ENCODE peak calls at places on chromosomes 2 and 18, in five cellular contexts. D is ovary, I is tibial nerve, E is kidney, N is pancreas. T is an unnamed sample.

GRCh38 chr18:39341106-39341505 is 1775.5 kb upstream of the CELF4 start:
- DNase-seq in D (no peak), I (no peak), E (no peak), N (no peak), T (no peak)

GRCh38 chr2:160474319-160474645 is 19.3 kb downstream of the RBMS1 start:
- DNase-seq in D (no peak), I (no peak), E (no peak), N (no peak), T (no peak)

GRCh38 chr2:133956434-133956935 is 297.4 kb upstream of the MGAT5 start:
- DNase-seq in D (no peak), I (no peak), E (no peak), N (no peak), T (no peak)

GRCh38 chr2:100588071-100588786 is 25.4 kb downstream of the PDCL3 start:
- DNase-seq in D (no peak), I (no peak), E (no peak), N (no peak), T (peak)

GRCh38 chr2:211144974-211145373 is 588.6 kb downstream of the CPS1 start:
- DNase-seq in D (no peak), I (no peak), E (no peak), N (no peak), T (no peak)

GRCh38 chr2:119040730-119041129 is 98.7 kb downstream of the MARCO start:
- DNase-seq in D (no peak), I (no peak), E (no peak), N (no peak), T (no peak)

GRCh38 chr2:60641866-60642788 is 88.7 kb upstream of the BCL11A start:
- DNase-seq in D (no peak), I (no peak), E (no peak), N (peak), T (no peak)

GRCh38 chr2:113117594-113118262 is 9.7 kb upstream of the IL1RN start:
- DNase-seq in D (no peak), I (no peak), E (peak), N (peak), T (peak)

GRCh38 chr2:1814061-1814460 is 69.7 kb upstream of the PXDN start:
- DNase-seq in D (no peak), I (no peak), E (peak), N (no peak), T (no peak)

GRCh38 chr2:239020541-239021041 is 172.7 kb downstream of the TWIST2 start:
- DNase-seq in D (peak), I (no peak), E (peak), N (no peak), T (no peak)

GRCh38 chr2:239087041-239087710 is 239.3 kb downstream of the TWIST2 start:
- DNase-seq in D (no peak), I (no peak), E (no peak), N (no peak), T (no peak)

GRCh38 chr2:219475697-219476604 is 22.7 kb upstream of the GMPPA start:
- DNase-seq in D (peak), I (peak), E (peak), N (peak), T (no peak)

GRCh38 chr2:197838036-197838435 is 33.6 kb downstream of the PLCL1 start:
- DNase-seq in D (no peak), I (no peak), E (no peak), N (no peak), T (no peak)

GRCh38 chr18:10926565-10927194 is 222.7 kb downstream of the PIEZO2 start:
- DNase-seq in D (peak), I (no peak), E (no peak), N (no peak), T (no peak)

GRCh38 chr18:22311301-22311700 is 106.4 kb downstream of the CTAGE1 start:
- DNase-seq in D (no peak), I (no peak), E (no peak), N (no peak), T (no peak)

GRCh38 chr18:60446821-60447220 is 74.2 kb upstream of the MC4R start:
- DNase-seq in D (no peak), I (no peak), E (no peak), N (no peak), T (no peak)

GRCh38 chr2:235515821-235516220 is 22.0 kb downstream of the AGAP1 start:
- DNase-seq in D (no peak), I (no peak), E (no peak), N (no peak), T (no peak)

GRCh38 chr2:148927010-148927409 is 52.0 kb downstream of the KIF5C start:
- DNase-seq in D (no peak), I (no peak), E (no peak), N (no peak), T (no peak)

GRCh38 chr2:31070339-31070738 is 67.9 kb downstream of the GALNT14 start:
- DNase-seq in D (no peak), I (no peak), E (peak), N (no peak), T (no peak)

GRCh38 chr2:152284398-152284797 is 50.6 kb upstream of the FMNL2 start:
- DNase-seq in D (no peak), I (no peak), E (no peak), N (no peak), T (no peak)

GRCh38 chr2:62396880-62397279 is 109.1 kb downstream of the TMEM17 start:
- DNase-seq in D (no peak), I (no peak), E (no peak), N (no peak), T (no peak)

GRCh38 chr18:32607816-32608215 is 137.1 kb upstream of the GAREM1 start:
- DNase-seq in D (no peak), I (no peak), E (no peak), N (no peak), T (no peak)

GRCh38 chr2:54054271-54054670 is 61.1 kb upstream of the ACYP2 start:
- DNase-seq in D (no peak), I (no peak), E (no peak), N (no peak), T (no peak)

GRCh38 chr2:54050445-54050844 is 65.0 kb upstream of the ACYP2 start:
- DNase-seq in D (no peak), I (no peak), E (no peak), N (no peak), T (no peak)

GRCh38 chr2:54052825-54053718 is 62.3 kb upstream of the ACYP2 start:
- DNase-seq in D (no peak), I (no peak), E (no peak), N (no peak), T (no peak)

GRCh38 chr2:54054774-54055173 is 60.6 kb upstream of the ACYP2 start:
- DNase-seq in D (no peak), I (no peak), E (no peak), N (no peak), T (no peak)

DNA sequence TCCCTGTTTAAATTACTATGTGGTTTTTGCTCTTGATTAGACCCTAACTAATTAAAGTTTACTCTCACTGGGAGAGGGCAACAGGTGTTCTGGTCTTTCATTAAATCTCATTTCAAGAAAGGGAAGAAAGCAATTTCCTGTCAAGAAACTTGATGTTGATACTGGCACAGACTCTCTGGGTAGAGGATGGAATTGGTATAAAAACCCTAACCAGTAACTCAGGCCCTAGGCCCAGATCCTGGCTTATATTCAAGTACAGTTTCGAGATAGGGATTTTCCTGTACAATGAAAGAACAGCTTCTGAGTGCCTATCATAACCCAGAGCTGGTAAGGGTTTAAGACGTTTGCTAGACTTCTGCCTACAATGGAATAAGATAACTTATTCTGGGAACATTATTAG is 61.6 kb upstream of the ACYP2 start:
- DNase-seq in D (no peak), I (no peak), E (no peak), N (no peak), T (no peak)
- H3K27ac ChIP-seq in D (no peak), I (no peak), E (no peak), N (peak), T (no peak)

DNA sequence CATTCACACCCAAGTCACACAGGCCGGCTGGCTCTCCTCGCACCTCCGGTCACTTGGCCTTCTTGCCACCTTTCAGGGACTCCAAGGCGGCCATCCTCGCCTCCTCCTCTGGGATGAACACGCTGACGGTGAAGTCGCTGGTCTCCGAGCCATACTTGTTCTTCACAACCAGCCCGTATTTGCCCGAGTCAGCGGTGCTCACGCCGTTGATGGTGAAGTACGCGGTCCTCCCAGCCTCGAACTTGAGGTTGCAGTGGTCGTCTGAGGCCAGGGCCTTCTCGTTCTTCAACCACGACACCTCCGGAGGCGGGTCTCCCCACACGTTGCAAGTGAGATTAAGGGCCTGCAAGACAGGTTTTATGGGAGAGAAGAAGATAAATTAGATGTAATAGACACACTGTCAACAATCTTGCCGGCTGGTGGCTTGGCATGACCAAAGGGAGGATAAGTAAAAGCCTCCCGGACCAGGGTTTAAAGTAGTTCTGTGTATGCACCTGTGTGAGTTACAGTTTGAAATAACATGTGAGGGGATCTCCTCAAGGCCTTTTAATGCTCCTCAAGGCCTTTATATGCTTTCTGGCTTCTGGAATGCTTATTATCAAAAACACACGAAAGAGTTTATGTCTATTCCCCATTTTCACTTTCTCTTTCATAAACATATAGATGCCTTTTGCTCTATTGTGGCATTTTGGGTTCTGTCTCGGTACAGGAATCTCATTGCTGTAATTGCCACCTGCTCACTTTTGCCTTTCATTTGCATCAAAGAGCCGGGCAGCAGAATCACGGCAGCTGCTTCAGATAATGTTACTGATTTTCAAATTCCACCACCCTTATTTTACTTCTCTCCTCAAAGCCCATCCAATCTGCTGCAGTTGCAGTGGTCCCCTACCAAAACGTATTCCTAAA is 54.5 kb upstream of the LPIN2 start:
- DNase-seq in D (no peak), I (no peak), E (peak), N (no peak), T (no peak)
- H3K27ac ChIP-seq in D (no peak), I (no peak), E (no peak), N (no peak), T (no peak)

GRCh38 chr18:77105680-77106079 is 26.9 kb downstream of the MBP start:
- DNase-seq in D (no peak), I (no peak), E (peak), N (no peak), T (no peak)

GRCh38 chr18:77108001-77108692 is 24.4 kb downstream of the MBP start:
- DNase-seq in D (no peak), I (no peak), E (peak), N (peak), T (no peak)

GRCh38 chr18:77105021-77105420 is 27.6 kb downstream of the MBP start:
- DNase-seq in D (no peak), I (no peak), E (peak), N (no peak), T (no peak)

GRCh38 chr18:77107218-77107815 is 25.3 kb downstream of the MBP start:
- DNase-seq in D (no peak), I (no peak), E (peak), N (peak), T (no peak)

GRCh38 chr18:77106331-77106730 is 26.3 kb downstream of the MBP start:
- DNase-seq in D (no peak), I (no peak), E (peak), N (peak), T (no peak)
- H3K27ac ChIP-seq in D (no peak), I (no peak), E (no peak), N (no peak), T (no peak)

GRCh38 chr18:45935591-45936335 is 31.4 kb downstream of the EPG5 start:
- DNase-seq in D (no peak), I (no peak), E (no peak), N (no peak), T (no peak)
- H3K27ac ChIP-seq in D (no peak), I (no peak), E (no peak), N (no peak), T (no peak)

GRCh38 chr18:7879717-7880116 is 312.6 kb downstream of the PTPRM start:
- DNase-seq in D (no peak), I (no peak), E (no peak), N (no peak), T (peak)

GRCh38 chr18:7878265-7879173 is 311.4 kb downstream of the PTPRM start:
- DNase-seq in D (no peak), I (no peak), E (no peak), N (no peak), T (peak)

GRCh38 chr18:7873316-7873715 is 306.2 kb downstream of the PTPRM start:
- DNase-seq in D (no peak), I (no peak), E (no peak), N (no peak), T (no peak)

GRCh38 chr18:7877609-7878008 is 310.5 kb downstream of the PTPRM start:
- DNase-seq in D (no peak), I (no peak), E (no peak), N (no peak), T (no peak)

DNA sequence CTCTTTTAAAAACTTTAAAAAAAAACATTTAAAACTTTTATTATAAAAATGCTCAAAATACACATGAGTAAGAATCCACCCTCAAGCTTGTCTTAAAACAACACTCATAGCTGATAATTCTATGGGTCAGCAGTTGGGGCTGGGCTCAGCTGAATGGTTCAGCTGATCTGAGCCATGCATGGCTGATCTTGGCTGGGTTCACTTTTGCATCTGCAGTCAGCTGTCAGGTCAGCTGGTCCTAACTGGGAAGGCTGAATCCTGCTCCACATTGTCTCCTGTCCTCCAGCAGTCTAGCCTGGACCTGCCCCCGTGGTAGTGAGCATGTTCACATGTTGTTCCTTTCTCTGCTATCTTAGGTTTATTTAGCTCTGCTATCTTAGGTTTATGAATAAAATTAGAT is 309.2 kb downstream of the PTPRM start:
- DNase-seq in D (no peak), I (no peak), E (no peak), N (no peak), T (no peak)
- H3K27ac ChIP-seq in D (no peak), I (no peak), E (no peak), N (no peak), T (no peak)

GRCh38 chr2:105925390-105925789 is 180.7 kb downstream of the NCK2 start:
- DNase-seq in D (no peak), I (no peak), E (no peak), N (no peak), T (no peak)
- H3K27ac ChIP-seq in D (no peak), I (no peak), E (no peak), N (no peak), T (no peak)

DNA sequence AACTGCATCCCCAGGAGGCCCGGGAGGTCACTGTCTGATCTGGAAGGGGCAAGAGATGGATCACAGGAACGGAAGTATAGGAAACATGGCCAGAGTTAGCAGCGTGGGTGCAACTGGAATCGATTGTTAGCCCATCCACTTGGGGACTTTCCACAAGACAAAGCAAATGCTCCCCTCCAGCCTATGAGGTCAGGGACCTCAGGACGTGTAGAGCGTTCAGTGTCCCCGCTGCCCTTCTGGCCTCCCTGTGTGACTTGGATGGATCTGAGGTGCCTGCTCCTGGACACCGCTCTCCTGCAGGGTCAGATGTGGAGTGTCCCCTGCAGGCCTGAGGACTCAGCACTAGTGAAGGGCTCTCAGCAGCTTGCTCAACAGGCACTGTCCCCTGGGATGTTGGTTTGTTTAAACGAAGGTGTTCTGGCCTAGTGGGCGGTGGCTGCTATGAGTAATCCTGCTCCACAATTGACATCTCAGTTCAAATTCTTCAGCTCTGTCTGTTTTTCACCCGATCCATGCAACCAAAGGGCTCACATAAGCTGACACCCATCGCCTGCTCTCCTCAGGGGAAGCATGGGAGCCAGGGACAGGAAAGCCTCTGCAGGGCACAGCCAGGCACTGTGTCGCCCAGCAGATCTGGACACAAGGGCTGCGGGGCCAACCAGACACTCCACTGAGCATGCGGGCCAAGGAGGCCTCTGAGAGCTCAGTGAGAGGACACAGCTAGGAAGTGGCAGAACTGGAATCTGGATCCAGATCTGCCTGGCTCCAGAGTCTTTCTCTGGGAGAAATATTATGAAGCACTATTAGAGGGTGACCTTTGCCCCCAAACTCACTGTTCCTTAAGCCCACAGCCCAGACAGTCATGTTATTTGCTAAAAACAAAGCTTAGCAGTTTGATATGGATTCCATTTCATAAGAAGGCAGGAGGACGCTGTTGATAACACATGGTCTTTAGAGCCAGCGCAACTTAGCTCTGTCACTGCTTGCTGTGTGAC is 78.5 kb downstream of the RHOB start:
- DNase-seq in D (no peak), I (peak), E (no peak), N (no peak), T (no peak)
- H3K27ac ChIP-seq in D (no peak), I (no peak), E (peak), N (no peak), T (no peak)

DNA sequence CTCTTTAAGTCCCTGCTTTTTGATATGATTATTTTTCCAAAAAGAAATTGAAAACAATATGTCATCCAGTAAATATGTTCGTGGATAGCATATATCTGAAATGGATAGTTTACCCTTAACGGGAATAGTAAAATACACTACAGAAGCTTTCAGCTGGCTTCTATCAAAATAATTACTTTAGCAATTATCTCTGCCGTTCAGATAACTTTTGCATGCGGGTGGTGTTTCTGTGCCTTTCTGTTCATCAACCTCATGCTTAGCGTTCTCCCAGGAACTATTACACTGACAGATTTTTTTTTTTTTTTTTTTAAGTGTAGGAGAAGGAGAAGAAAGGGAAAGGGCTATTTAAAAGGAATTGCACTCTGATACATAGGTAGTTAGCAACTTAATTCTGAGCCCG is 53.6 kb downstream of the TSHZ1 start:
- DNase-seq in D (no peak), I (no peak), E (no peak), N (no peak), T (no peak)
- H3K27ac ChIP-seq in D (no peak), I (no peak), E (no peak), N (no peak), T (no peak)

T was measured in epithelial cell of prostate.